ENCODE peak calls at places on chromosome 5, in four cellular contexts. O, F, P and A are unnamed samples.

GRCh38 chr5:115888027-115888426 is 46.3 kb downstream of the AP3S1 start:
- DNase-seq in O (no peak), P (no peak), F (peak), A (no peak)

GRCh38 chr5:168327019-168327421 is 35.6 kb downstream of the WWC1 start:
- DNase-seq in F (peak), O (no peak), P (peak), A (no peak)

GRCh38 chr5:71809446-71809845 is 90.4 kb downstream of the CARTPT start:
- DNase-seq in F (no peak), O (no peak), P (no peak), A (no peak)

GRCh38 chr5:10633271-10634049 is 69.6 kb downstream of the ANKRD33B start:
- DNase-seq in O (no peak), F (no peak), P (no peak), A (no peak)

GRCh38 chr5:72203251-72203845 is 96.1 kb downstream of the MAP1B start:
- DNase-seq in O (no peak), P (no peak), F (peak), A (no peak)

GRCh38 chr5:149697001-149697400 is 33.1 kb upstream of the PPARGC1B start:
- DNase-seq in P (no peak), F (peak), O (no peak), A (no peak)

GRCh38 chr5:55848783-55849182 is 2.4 kb upstream of the IL31RA start:
- DNase-seq in P (no peak), F (no peak), O (no peak), A (no peak)

GRCh38 chr5:25435882-25436281 is 791.1 kb upstream of the CDH10 start:
- DNase-seq in F (no peak), P (no peak), O (no peak), A (no peak)

GRCh38 chr5:125408582-125409069 is 662.2 kb upstream of the ZNF608 start:
- DNase-seq in O (no peak), F (peak), P (peak), A (no peak)

GRCh38 chr5:81428866-81429265 is 34.9 kb upstream of the ACOT12 start:
- DNase-seq in O (no peak), F (peak), P (no peak), A (no peak)

GRCh38 chr5:33433303-33434255 is 7.2 kb upstream of the TARS1 start:
- DNase-seq in F (peak), O (no peak), P (peak), A (no peak)

GRCh38 chr5:110087829-110088228 is 398.1 kb downstream of the MAN2A1 start:
- DNase-seq in O (no peak), F (no peak), P (peak), A (no peak)

GRCh38 chr5:56367752-56368151 is 134.6 kb upstream of the ANKRD55 start:
- DNase-seq in O (no peak), F (no peak), P (no peak), A (no peak)

GRCh38 chr5:151574597-151574996 is 16.5 kb downstream of the FAT2 start:
- DNase-seq in F (no peak), P (no peak), O (no peak), A (no peak)

GRCh38 chr5:4511996-4512656 is 628.0 kb upstream of the ADAMTS16 start:
- DNase-seq in F (no peak), O (peak), P (no peak), A (peak)

GRCh38 chr5:59489551-59489950 is 404.0 kb downstream of the PDE4D start:
- DNase-seq in O (no peak), P (no peak), F (no peak), A (no peak)

GRCh38 chr5:773517-774264 is 10.8 kb downstream of the ZDHHC11B start:
- DNase-seq in F (no peak), P (no peak), O (no peak), A (no peak)

GRCh38 chr5:96247097-96247675 is 185.9 kb downstream of the PCSK1 start:
- DNase-seq in O (peak), F (no peak), P (peak), A (peak)

GRCh38 chr5:143057580-143057999 is 287.4 kb downstream of the ARHGAP26 start:
- DNase-seq in O (no peak), F (no peak), P (no peak), A (no peak)

GRCh38 chr5:140800816-140801493 is at the start of gene PCDHA3:
- DNase-seq in O (no peak), P (no peak), F (peak), A (no peak)

GRCh38 chr5:179755022-179755421 is 22.4 kb downstream of the MAML1 start:
- DNase-seq in F (no peak), P (no peak), O (no peak), A (no peak)

GRCh38 chr5:83632874-83633273 is 87.8 kb downstream of the HAPLN1 start:
- DNase-seq in O (no peak), F (peak), P (peak), A (no peak)

GRCh38 chr5:6950250-6950649 is 237.0 kb downstream of the TENT4A start:
- DNase-seq in P (no peak), F (no peak), O (no peak), A (no peak)

GRCh38 chr5:52964138-52964537 is 25.0 kb upstream of the ITGA2 start:
- DNase-seq in P (no peak), O (no peak), F (peak), A (no peak)

GRCh38 chr5:175746851-175747250 is 89.0 kb downstream of the HRH2 start:
- DNase-seq in O (no peak), P (no peak), F (peak), A (no peak)

GRCh38 chr5:38603691-38604090 is 47.2 kb upstream of the LIFR start:
- DNase-seq in F (peak), P (no peak), O (no peak), A (no peak)

GRCh38 chr5:138930371-138931097 is 55.4 kb upstream of the LRRTM2 start:
- DNase-seq in P (no peak), F (no peak), O (no peak), A (no peak)

GRCh38 chr5:52989781-52990530 is 804 bp downstream of the ITGA2 start:
- DNase-seq in O (peak), P (no peak), F (peak), A (peak)

GRCh38 chr5:142245776-142246175 is 79.0 kb downstream of the SPRY4 start:
- DNase-seq in F (no peak), P (no peak), O (no peak), A (no peak)

GRCh38 chr5:141825241-141825671 is 53.0 kb downstream of the PCDH1 start:
- DNase-seq in F (no peak), P (no peak), O (no peak), A (no peak)